ENCODE peak calls at places on chromosomes 7 and 10, in nine cellular contexts. V is SJSA1; N is body of pancreas; K is stimulated activated CD4-positive, alpha-beta T cell treated with anti-CD3 and anti-CD28 coated beads, Interleukin-2, amount 100 ng/mL, for 48 hours; A is heart right ventricle; M is naive thymus-derived CD8-positive, alpha-beta T cell; Y is SW 1271; S is activated CD4-positive, CD25-positive, alpha-beta regulatory T cell treated with anti-CD3 and anti-CD28 coated beads, Interleukin-2, amount 50 U/mL, for 16 hours; B is RWPE1. F is an unnamed sample.

GRCh38 chr7:1669954-1670893 is at the start of gene ELFN1:
- DNase-seq in V (peak), N (no peak), K (no peak), A (no peak), M (no peak), Y (peak), S (no peak), B (no peak), F (no peak)

GRCh38 chr7:116499168-116500070 is at the start of gene CAV2:
- DNase-seq in V (peak), N (peak), K (no peak), A (peak), M (peak), Y (peak), S (no peak), B (peak), F (no peak)

GRCh38 chr7:27615420-27616185 is 47.1 kb downstream of the HIBADH start:
- DNase-seq in V (peak), N (no peak), K (no peak), A (no peak), M (no peak), Y (no peak), S (no peak), B (no peak), F (no peak)

GRCh38 chr10:111600772-111601171 is 523.9 kb downstream of the ADRA2A start:
- DNase-seq in V (no peak), N (peak), K (no peak), A (peak), M (no peak), Y (no peak), S (no peak), B (no peak), F (no peak)

GRCh38 chr10:84270708-84271107 is 25.9 kb downstream of the RGR start:
- DNase-seq in V (no peak), N (no peak), K (no peak), A (no peak), M (no peak), Y (no peak), S (no peak), B (no peak), F (no peak)

GRCh38 chr10:95513008-95513589 is 48.1 kb downstream of the SORBS1 start:
- DNase-seq in V (no peak), N (peak), K (no peak), A (no peak), M (no peak), Y (no peak), S (no peak), B (no peak), F (no peak)

GRCh38 chr10:50431791-50432190 is 180.5 kb upstream of the ASAH2 start:
- DNase-seq in V (no peak), N (no peak), K (no peak), A (no peak), M (no peak), Y (no peak), S (no peak), B (no peak), F (no peak)

GRCh38 chr7:35988818-35989217 is 164.2 kb upstream of the EEPD1 start:
- DNase-seq in V (no peak), N (no peak), K (no peak), A (no peak), M (no peak), Y (no peak), S (no peak), B (no peak), F (no peak)

GRCh38 chr7:77455334-77455733 is 39.2 kb upstream of the GSAP start:
- DNase-seq in V (peak), N (peak), K (no peak), A (peak), M (no peak), Y (no peak), S (no peak), B (peak), F (no peak)

GRCh38 chr7:131231381-131232220 is 96.1 kb upstream of the MKLN1 start:
- DNase-seq in V (no peak), N (peak), K (peak), A (peak), M (peak), Y (no peak), S (peak), B (no peak), F (peak)

GRCh38 chr7:150946826-150947750 is 31.0 kb downstream of the KCNH2 start:
- DNase-seq in V (no peak), N (no peak), K (no peak), A (peak), M (no peak), Y (no peak), S (no peak), B (no peak), F (no peak)

GRCh38 chr10:31700222-31700621 is 228.4 kb downstream of the ARHGAP12 start:
- DNase-seq in V (peak), N (no peak), K (no peak), A (no peak), M (no peak), Y (no peak), S (no peak), B (no peak), F (no peak)

GRCh38 chr10:96395931-96396877 is 37.4 kb upstream of the OPALIN start:
- DNase-seq in V (peak), N (peak), K (peak), A (peak), M (peak), Y (peak), S (peak), B (peak), F (peak)

GRCh38 chr7:141189231-141189630 is 115.4 kb downstream of the TMEM178B start:
- DNase-seq in V (no peak), N (no peak), K (no peak), A (no peak), M (no peak), Y (no peak), S (no peak), B (no peak), F (no peak)

GRCh38 chr10:52755297-52756062 is 17.1 kb downstream of the MBL2 start:
- DNase-seq in V (no peak), N (peak), K (no peak), A (no peak), M (no peak), Y (no peak), S (no peak), B (peak), F (no peak)

GRCh38 chr7:120053390-120053961 is 219.5 kb upstream of the KCND2 start:
- DNase-seq in V (no peak), N (no peak), K (no peak), A (no peak), M (no peak), Y (no peak), S (no peak), B (no peak), F (no peak)

GRCh38 chr10:129774736-129775401 is 189.2 kb downstream of the EBF3 start:
- DNase-seq in V (peak), N (no peak), K (no peak), A (no peak), M (no peak), Y (no peak), S (no peak), B (no peak), F (no peak)

GRCh38 chr10:107487284-107487683 is 322.8 kb upstream of the SORCS1 start:
- DNase-seq in V (no peak), N (no peak), K (no peak), A (no peak), M (no peak), Y (no peak), S (no peak), B (peak), F (no peak)

GRCh38 chr10:87544750-87545149 is 40.1 kb downstream of the MINPP1 start:
- DNase-seq in V (no peak), N (no peak), K (no peak), A (no peak), M (no peak), Y (no peak), S (no peak), B (no peak), F (no peak)

GRCh38 chr7:55794527-55794926 is 68.0 kb downstream of the SEPTIN14 start:
- DNase-seq in V (no peak), N (no peak), K (no peak), A (no peak), M (no peak), Y (peak), S (no peak), B (peak), F (no peak)

GRCh38 chr7:130901209-130901783 is 167.3 kb upstream of the KLF14 start:
- DNase-seq in V (peak), N (peak), K (no peak), A (peak), M (no peak), Y (no peak), S (no peak), B (peak), F (no peak)

GRCh38 chr7:7428806-7429205 is 106.9 kb downstream of the COL28A1 start:
- DNase-seq in V (no peak), N (no peak), K (no peak), A (no peak), M (no peak), Y (no peak), S (no peak), B (no peak), F (no peak)

GRCh38 chr7:149005427-149006344 is 22.6 kb downstream of the PDIA4 start:
- DNase-seq in V (peak), N (peak), K (peak), A (peak), M (peak), Y (peak), S (peak), B (no peak), F (peak)

GRCh38 chr10:36779238-36779846 is 346.1 kb upstream of the ANKRD30A start:
- DNase-seq in V (no peak), N (peak), K (no peak), A (peak), M (no peak), Y (peak), S (no peak), B (peak), F (no peak)

GRCh38 chr10:43700306-43700705 is 51.6 kb upstream of the ZNF32 start:
- DNase-seq in V (no peak), N (no peak), K (no peak), A (no peak), M (no peak), Y (no peak), S (no peak), B (no peak), F (no peak)

GRCh38 chr7:93194368-93194767 is 31.9 kb downstream of the HEPACAM2 start:
- DNase-seq in V (no peak), N (no peak), K (no peak), A (no peak), M (no peak), Y (no peak), S (no peak), B (peak), F (no peak)

GRCh38 chr10:121049923-121050322 is 198.8 kb downstream of the WDR11 start:
- DNase-seq in V (no peak), N (no peak), K (no peak), A (no peak), M (no peak), Y (no peak), S (no peak), B (no peak), F (no peak)

GRCh38 chr7:112481833-112482669 is 1.3 kb downstream of the LSMEM1 start:
- DNase-seq in V (peak), N (peak), K (no peak), A (peak), M (no peak), Y (peak), S (no peak), B (peak), F (no peak)

GRCh38 chr7:119415682-119416081 is 857.3 kb upstream of the KCND2 start:
- DNase-seq in V (no peak), N (no peak), K (no peak), A (no peak), M (no peak), Y (no peak), S (no peak), B (no peak), F (no peak)

GRCh38 chr7:123367508-123368122 is 166.8 kb downstream of the IQUB start:
- DNase-seq in V (no peak), N (peak), K (no peak), A (no peak), M (no peak), Y (peak), S (no peak), B (peak), F (no peak)

GRCh38 chr7:123661765-123662164 is 6.1 kb downstream of the LMOD2 start:
- DNase-seq in V (no peak), N (no peak), K (no peak), A (no peak), M (no peak), Y (no peak), S (no peak), B (no peak), F (no peak)

GRCh38 chr10:111836586-111836985 is 347.0 kb downstream of the GPAM start:
- DNase-seq in V (no peak), N (no peak), K (no peak), A (no peak), M (no peak), Y (no peak), S (no peak), B (no peak), F (no peak)

GRCh38 chr10:49109669-49110335 is 5.5 kb downstream of the VSTM4 start:
- DNase-seq in V (no peak), N (peak), K (no peak), A (peak), M (no peak), Y (no peak), S (no peak), B (no peak), F (no peak)

GRCh38 chr7:706721-707120 is 19.8 kb upstream of the DNAAF5 start:
- DNase-seq in V (no peak), N (no peak), K (no peak), A (no peak), M (no peak), Y (no peak), S (no peak), B (no peak), F (no peak)

GRCh38 chr10:7789390-7789789 is 1.4 kb downstream of the ATP5F1C start:
- DNase-seq in V (no peak), N (peak), K (no peak), A (peak), M (no peak), Y (peak), S (no peak), B (peak), F (no peak)

GRCh38 chr10:97494151-97494550 is 4.1 kb downstream of the MMS19 start:
- DNase-seq in V (no peak), N (no peak), K (no peak), A (no peak), M (no peak), Y (no peak), S (no peak), B (no peak), F (no peak)

GRCh38 chr7:130281227-130281626 is 11.7 kb upstream of the CPA4 start:
- DNase-seq in V (no peak), N (no peak), K (no peak), A (no peak), M (no peak), Y (no peak), S (no peak), B (peak), F (no peak)